ENCODE peak calls at places on chromosomes 4 and X, in ten cellular contexts. G is natural killer cell; F is stromal cell of bone marrow; L is activated T-helper 1 cell treated with anti-CD3 and anti-CD28 coated beads, Interleukin-12 subunit alpha, Interleukin-12 subunit beta, Interleukin-2, Interleukin-4 antibody, amounts not matched to agents 30 ng/mL and 10 ng/mL and 1 ng/mL, durations not matched to agents 14 hours and 24 hours and 36 hours; E is AG09309; H is activated CD4-positive, alpha-beta T cell treated with anti-CD3 and anti-CD28 coated beads, Interleukin-2, amount 10 ng/mL, durations not matched to agents 7 days and 5 days; K is SW480; R is A549; S is midbrain; J is AG09319. I is an unnamed sample.

GRCh38 chr4:45662996-45663395 is 460.9 kb downstream of the GABRG1 start:
- DNase-seq in K (no peak), G (no peak), F (no peak), J (no peak), R (no peak), H (no peak), S (peak), E (no peak), L (no peak), I (peak)

GRCh38 chr4:37960679-37961078 is 481 bp downstream of the PTTG2 start:
- DNase-seq in L (no peak), F (no peak), R (no peak), S (no peak), J (no peak), G (no peak), E (no peak), K (no peak), H (no peak), I (no peak)

GRCh38 chr4:141375855-141376254 is 155.2 kb downstream of the ZNF330 start:
- DNase-seq in H (no peak), E (peak), J (peak), R (peak), K (peak), L (no peak), F (peak), G (no peak), S (no peak), I (no peak)

GRCh38 chr4:26709246-26709645 is 125.4 kb downstream of the TBC1D19 start:
- DNase-seq in H (no peak), K (no peak), R (no peak), E (no peak), S (no peak), G (no peak), F (no peak), J (no peak), L (no peak), I (no peak)

GRCh38 chr4:147862043-147862692 is 130.3 kb downstream of the ARHGAP10 start:
- DNase-seq in S (no peak), L (no peak), R (no peak), K (no peak), G (no peak), J (no peak), H (no peak), E (no peak), F (no peak), I (no peak)

GRCh38 chr4:103443324-103443723 is 245.2 kb upstream of the CENPE start:
- DNase-seq in J (no peak), G (no peak), H (no peak), F (no peak), S (no peak), E (no peak), L (no peak), K (peak), R (peak), I (peak)

GRCh38 chr4:69617083-69617694 is 22.3 kb downstream of the UGT2A2 start:
- DNase-seq in R (peak), K (peak), L (no peak), H (no peak), S (peak), J (no peak), G (no peak), F (peak), E (no peak), I (peak)

GRCh38 chr4:144787365-144788263 is 141.7 kb downstream of the HHIP start:
- DNase-seq in R (peak), G (no peak), H (no peak), S (peak), K (peak), J (peak), F (peak), E (peak), L (no peak), I (peak)

GRCh38 chrX:72532371-72532770 is 40.3 kb downstream of the HDAC8 start:
- DNase-seq in G (no peak), K (no peak), L (no peak), J (no peak), H (no peak), F (no peak), E (no peak), R (no peak), S (no peak), I (no peak)

GRCh38 chrX:131136776-131137175 is 78.6 kb downstream of the ARHGAP36 start:
- DNase-seq in K (no peak), J (no peak), R (no peak), S (no peak), G (no peak), L (no peak), H (no peak), E (no peak), F (no peak), I (no peak)

GRCh38 chrX:101595739-101596419 is 21.9 kb downstream of the ARMCX6 start:
- DNase-seq in J (no peak), G (no peak), E (peak), K (peak), S (peak), F (peak), H (peak), L (peak), R (peak), I (peak)

GRCh38 chrX:15475021-15475420 is 18.1 kb downstream of the PIR start:
- DNase-seq in K (peak), J (no peak), G (no peak), S (no peak), R (no peak), F (no peak), H (no peak), E (no peak), L (no peak), I (no peak)

GRCh38 chr4:59818656-59819055 is 1381.5 kb upstream of the ADGRL3 start:
- DNase-seq in K (no peak), L (no peak), J (no peak), F (no peak), H (peak), G (no peak), E (no peak), S (peak), R (peak), I (peak)

GRCh38 chr4:99979872-99980271 is 29.8 kb upstream of the H2AZ1 start:
- DNase-seq in F (no peak), H (no peak), R (no peak), S (no peak), L (no peak), K (no peak), G (no peak), J (no peak), E (no peak), I (no peak)

GRCh38 chrX:67781132-67781531 is 237.3 kb downstream of the AR start:
- DNase-seq in S (no peak), E (no peak), F (peak), K (no peak), R (peak), J (no peak), H (no peak), G (no peak), L (no peak), I (no peak)

GRCh38 chrX:2540426-2540942 is 39.7 kb upstream of the DHRSX start:
- DNase-seq in H (no peak), F (no peak), L (no peak), G (no peak), E (no peak), J (no peak), R (no peak), K (no peak), S (no peak), I (no peak)

GRCh38 chr4:42641155-42641554 is 15.8 kb downstream of the ATP8A1 start:
- DNase-seq in R (no peak), E (no peak), G (no peak), S (no peak), F (no peak), H (no peak), J (no peak), L (no peak), K (no peak), I (no peak)

GRCh38 chr4:185020863-185021761 is 2.8 kb downstream of the HELT start:
- DNase-seq in H (no peak), E (no peak), K (no peak), G (no peak), J (no peak), S (no peak), R (no peak), F (no peak), L (no peak), I (no peak)

GRCh38 chr4:186475202-186475601 is 80.2 kb downstream of the MTNR1A start:
- DNase-seq in L (no peak), F (no peak), S (no peak), G (no peak), R (no peak), J (no peak), E (no peak), K (no peak), H (no peak), I (no peak)

GRCh38 chr4:24186466-24186865 is 296.6 kb upstream of the PPARGC1A start:
- DNase-seq in J (no peak), K (no peak), G (no peak), L (no peak), F (no peak), H (no peak), S (no peak), E (no peak), R (no peak), I (no peak)

GRCh38 chrX:85922821-85923220 is 124.5 kb downstream of the CHM start:
- DNase-seq in K (no peak), G (no peak), R (no peak), H (no peak), E (peak), L (no peak), J (peak), F (peak), S (no peak), I (peak)

GRCh38 chr4:106201373-106201772 is 114.6 kb downstream of the TBCK start:
- DNase-seq in H (no peak), F (no peak), K (peak), S (no peak), R (peak), L (no peak), E (no peak), J (peak), G (no peak), I (peak)

GRCh38 chrX:112571388-112571787 is 108.3 kb downstream of the LHFPL1 start:
- DNase-seq in L (no peak), G (no peak), E (no peak), F (no peak), K (no peak), H (no peak), R (no peak), J (no peak), S (no peak), I (no peak)